ENCODE peak calls at places on chromosomes 5 and 9, in six cellular contexts. Z, M, W, S, T and F are unnamed samples.

GRCh38 chr5:8013951-8014844 is 145.2 kb downstream of the MTRR start:
- DNase-seq in M (no peak), S (no peak), W (no peak), Z (no peak), T (no peak), F (no peak)

GRCh38 chr5:25091917-25092316 is 447.1 kb upstream of the CDH10 start:
- DNase-seq in M (no peak), W (no peak), T (no peak), Z (no peak), S (no peak), F (no peak)

GRCh38 chr5:1352231-1352825 is 7.4 kb upstream of the CLPTM1L start:
- DNase-seq in T (no peak), M (no peak), Z (no peak), W (no peak), S (no peak), F (no peak)

GRCh38 chr5:173290477-173291131 is 37.6 kb downstream of the STC2 start:
- DNase-seq in S (no peak), W (peak), T (no peak), M (no peak), Z (no peak), F (no peak)

GRCh38 chr9:122360891-122361290 is 9.9 kb upstream of the PTGS1 start:
- DNase-seq in T (no peak), M (no peak), Z (no peak), S (no peak), W (no peak), F (no peak)

GRCh38 chr5:61319388-61320146 is 12.5 kb upstream of the ZSWIM6 start:
- DNase-seq in S (no peak), T (no peak), M (peak), W (peak), Z (no peak), F (no peak)

GRCh38 chr5:68464424-68464823 is 248.9 kb downstream of the PIK3R1 start:
- DNase-seq in T (no peak), M (peak), S (peak), Z (no peak), W (no peak), F (peak)

GRCh38 chr9:37167456-37167855 is 47.1 kb downstream of the ZCCHC7 start:
- DNase-seq in W (no peak), T (no peak), M (no peak), S (no peak), Z (no peak), F (no peak)

GRCh38 chr5:104513194-104513602 is 950.6 kb upstream of the NUDT12 start:
- DNase-seq in T (no peak), S (peak), Z (no peak), M (no peak), W (no peak), F (no peak)

GRCh38 chr9:14307989-14308750 is 5.8 kb downstream of the NFIB start:
- DNase-seq in Z (no peak), T (no peak), W (peak), M (no peak), S (no peak), F (no peak)

GRCh38 chr5:122385286-122385685 is 73.2 kb downstream of the SNCAIP start:
- DNase-seq in W (no peak), S (no peak), T (no peak), M (no peak), Z (no peak), F (no peak)

GRCh38 chr5:134575316-134575715 is 49.8 kb downstream of the JADE2 start:
- DNase-seq in Z (no peak), S (no peak), T (no peak), W (peak), M (no peak), F (no peak)

GRCh38 chr9:108766786-108767185 is 89.0 kb downstream of the ACTL7B start:
- DNase-seq in T (no peak), Z (no peak), W (no peak), M (no peak), S (no peak), F (no peak)

GRCh38 chr9:129489838-129490582 is 130.9 kb downstream of the C9orf50 start:
- DNase-seq in W (no peak), M (no peak), S (no peak), T (no peak), Z (no peak), F (no peak)

GRCh38 chr5:143066556-143067281 is 296.5 kb downstream of the ARHGAP26 start:
- DNase-seq in S (no peak), W (no peak), T (no peak), Z (no peak), M (peak), F (no peak)

GRCh38 chr9:113164536-113165300 is 13.9 kb downstream of the SLC31A2 start:
- DNase-seq in Z (no peak), S (no peak), M (no peak), T (no peak), W (peak), F (no peak)

GRCh38 chr5:141650851-141651727 is at the start of gene FCHSD1:
- DNase-seq in S (peak), Z (peak), W (peak), M (peak), T (no peak), F (peak)

GRCh38 chr9:109767404-109767803 is 12.6 kb upstream of the PALM2AKAP2 start:
- DNase-seq in S (no peak), Z (no peak), W (no peak), M (no peak), T (no peak), F (no peak)

GRCh38 chr9:131591845-131592208 is 46.5 kb downstream of the PRRT1B start:
- DNase-seq in T (no peak), S (no peak), Z (peak), M (no peak), W (no peak), F (no peak)

DNA sequence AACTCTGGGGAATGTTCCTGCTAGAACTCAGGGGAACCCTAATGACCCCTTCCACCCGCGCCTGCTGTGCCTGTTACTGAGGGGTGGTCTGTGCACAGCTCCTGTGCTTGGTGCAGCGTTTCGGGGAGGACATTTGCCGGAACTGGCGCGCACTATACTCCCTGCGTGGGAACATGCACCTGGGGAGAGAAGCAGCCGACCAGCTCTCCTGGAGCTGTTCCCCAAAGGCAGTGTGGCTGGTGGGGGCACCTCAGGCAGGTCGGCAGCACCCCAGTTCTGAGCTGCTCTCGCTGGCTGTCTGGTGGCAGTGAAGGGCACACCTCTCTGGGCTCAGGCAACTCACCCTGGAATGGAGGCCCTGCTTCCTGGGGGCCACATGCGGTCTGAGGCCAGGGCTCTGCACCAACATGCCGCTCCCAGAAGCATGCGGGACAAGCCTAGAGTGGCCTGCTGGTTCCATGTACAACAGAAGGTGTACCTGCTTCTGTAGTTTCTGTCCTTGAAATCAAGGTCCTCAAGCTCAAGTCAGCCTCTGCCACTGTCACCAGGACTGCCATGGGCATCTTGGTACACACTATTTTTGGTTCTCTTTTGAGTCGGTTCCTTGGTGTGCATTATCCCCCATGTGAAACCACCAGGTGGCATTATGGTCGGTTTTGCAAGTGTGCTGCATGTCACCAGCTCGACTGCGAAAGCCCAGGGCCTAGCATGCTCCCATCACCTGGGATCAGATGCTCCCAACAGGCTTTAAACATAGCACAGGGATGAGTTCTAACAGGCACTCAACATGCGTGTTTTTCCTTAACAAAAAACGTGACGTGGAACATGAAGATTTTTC is 7.8 kb upstream of the MRNIP start:
- DNase-seq in M (peak), S (no peak), T (no peak), Z (peak), W (no peak), F (peak)
- TF ChIP-seq CTCF in M (peak), S (no peak), T (no peak), Z (no peak), W (no peak), F (no peak)

GRCh38 chr5:50667653-50668403 is 1.4 kb downstream of the PARP8 start:
- DNase-seq in Z (peak), T (no peak), M (peak), S (peak), W (peak), F (peak)
- TF ChIP-seq CTCF in Z (no peak), T (no peak), M (no peak), S (no peak), W (no peak), F (no peak)

GRCh38 chr9:33776578-33776977 is 18.8 kb upstream of the PRSS3 start:
- DNase-seq in S (no peak), M (no peak), W (no peak), Z (no peak), T (no peak), F (no peak)
- TF ChIP-seq CTCF in S (no peak), M (no peak), W (no peak), Z (no peak), T (no peak), F (no peak)

GRCh38 chr5:19605846-19606407 is 382.1 kb downstream of the CDH18 start:
- DNase-seq in T (no peak), M (no peak), S (no peak), Z (no peak), W (no peak), F (no peak)

DNA sequence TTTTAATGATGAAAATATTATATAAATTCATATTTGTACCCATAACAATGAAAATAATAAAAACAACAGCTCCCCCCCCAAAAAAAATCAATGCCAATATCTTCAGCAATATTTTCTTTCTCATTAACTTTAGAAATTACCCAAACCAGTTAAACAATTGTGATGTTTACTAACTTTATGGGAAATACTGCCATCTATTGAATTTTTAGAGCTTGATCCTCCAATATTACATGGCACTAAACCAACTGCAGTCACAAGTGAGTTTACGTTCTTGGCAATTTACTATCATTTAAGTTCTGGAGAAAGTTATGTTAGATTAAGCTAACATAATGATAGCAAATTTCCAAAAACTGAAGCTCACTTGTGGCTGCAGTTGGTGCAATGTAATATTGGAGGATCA is 379.6 kb downstream of the CDH18 start:
- DNase-seq in Z (no peak), M (no peak), T (no peak), W (no peak), S (no peak), F (no peak)
- TF ChIP-seq CTCF in Z (no peak), M (no peak), T (no peak), W (no peak), S (peak), F (no peak)

GRCh38 chr9:133333011-133333410 is 3.0 kb downstream of the SURF6 start:
- DNase-seq in W (peak), M (no peak), S (no peak), Z (peak), T (no peak), F (no peak)
- TF ChIP-seq CTCF in W (no peak), M (no peak), S (no peak), Z (no peak), T (no peak), F (no peak)

DNA sequence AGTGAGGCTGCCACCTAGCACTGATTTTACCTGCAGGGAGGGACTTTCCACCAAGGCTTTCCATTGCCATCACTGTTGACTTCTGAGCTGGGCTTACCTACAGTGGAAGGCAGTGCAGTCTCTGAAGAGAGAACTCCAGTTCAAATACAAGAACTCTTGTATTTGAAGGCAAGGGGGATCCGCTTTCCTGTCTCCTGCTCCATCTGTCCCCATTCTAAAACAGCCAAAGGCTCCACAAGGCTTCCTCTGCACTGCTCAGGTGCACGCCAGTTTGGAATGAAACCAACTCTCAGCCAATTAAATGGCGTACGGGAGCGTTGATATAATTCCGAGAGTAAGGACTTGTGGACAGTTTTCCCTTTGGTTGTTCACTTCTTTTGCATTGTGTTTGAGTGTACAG is 66.0 kb upstream of the CXCL14 start:
- DNase-seq in T (no peak), W (no peak), M (no peak), S (no peak), Z (no peak), F (no peak)
- TF ChIP-seq CTCF in T (no peak), W (no peak), M (no peak), S (no peak), Z (no peak), F (no peak)

GRCh38 chr5:56818409-56819026 is 3.2 kb downstream of the MAP3K1 start:
- DNase-seq in T (no peak), Z (no peak), M (no peak), W (no peak), S (no peak), F (no peak)
- TF ChIP-seq CTCF in T (no peak), Z (no peak), M (no peak), W (no peak), S (peak), F (peak)

GRCh38 chr5:146647656-146648199 is 131.7 kb upstream of the GPR151 start:
- DNase-seq in W (no peak), S (no peak), M (no peak), Z (no peak), T (peak), F (no peak)

GRCh38 chr5:146644811-146645210 is 128.8 kb upstream of the GPR151 start:
- DNase-seq in W (no peak), T (no peak), S (no peak), M (no peak), Z (no peak), F (no peak)

GRCh38 chr5:146643805-146644204 is 127.8 kb upstream of the GPR151 start:
- DNase-seq in M (no peak), T (no peak), Z (no peak), W (no peak), S (no peak), F (no peak)

GRCh38 chr5:146645382-146645781 is 129.4 kb upstream of the GPR151 start:
- DNase-seq in Z (no peak), M (no peak), W (no peak), S (no peak), T (no peak), F (no peak)

GRCh38 chr5:146646441-146646840 is 130.5 kb upstream of the GPR151 start:
- DNase-seq in S (no peak), T (no peak), W (no peak), Z (no peak), M (no peak), F (no peak)
- TF ChIP-seq CTCF in S (no peak), T (no peak), W (no peak), Z (no peak), M (no peak), F (no peak)

DNA sequence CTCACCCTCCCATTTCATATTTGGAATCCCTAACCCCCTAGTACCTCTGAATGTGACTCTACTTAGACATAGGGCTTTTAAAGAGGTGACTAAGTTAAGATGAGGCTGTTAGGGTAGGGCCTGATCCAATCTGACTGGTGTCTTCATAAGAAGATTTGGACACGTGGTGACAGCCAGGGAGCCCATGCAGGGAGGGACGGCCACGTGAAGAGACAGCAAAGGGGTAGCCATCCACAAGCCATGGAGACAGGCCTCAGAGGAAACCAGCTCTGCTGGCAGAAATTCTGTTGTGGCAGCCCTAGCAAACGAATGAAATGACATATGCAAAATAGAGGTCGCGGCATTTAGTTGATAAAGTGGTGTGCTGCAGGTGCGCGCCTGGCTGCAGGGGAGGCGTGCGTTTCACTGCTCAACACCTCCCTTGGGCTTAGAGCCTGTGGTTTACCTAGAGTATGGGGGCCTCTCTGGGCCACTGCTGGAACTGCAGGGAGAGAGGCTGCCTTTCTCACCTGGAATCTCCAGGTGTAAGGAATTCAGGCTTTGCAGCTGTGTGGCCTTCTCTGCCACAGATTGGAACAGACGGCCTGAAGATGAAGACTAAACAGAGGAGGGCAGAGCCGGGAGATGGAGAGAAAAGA is 7.1 kb upstream of the AFAP1L1 start:
- DNase-seq in W (no peak), S (no peak), T (no peak), M (peak), Z (no peak), F (no peak)
- TF ChIP-seq CTCF in W (peak), S (peak), T (peak), M (peak), Z (peak), F (no peak)